ENCODE peak calls at places on chromosomes 4 and X, in six cellular contexts. One of them, this sample, is unnamed.

GRCh38 chr4:7964890-7965662 is 25.4 kb upstream of the AFAP1 start:
- DNase-seq in astrocyte of the cerebellum: no peak
- DNase-seq in transverse colon: no peak
- DNase-seq in hepatocyte: no peak
- DNase-seq in ovary: peak
- DNase-seq in ascending aorta: no peak
- DNase-seq in this sample: peak

GRCh38 chr4:167715176-167715575 is 377.2 kb upstream of the ANXA10 start:
- DNase-seq in astrocyte of the cerebellum: peak
- DNase-seq in transverse colon: no peak
- DNase-seq in hepatocyte: no peak
- DNase-seq in ovary: no peak
- DNase-seq in ascending aorta: no peak
- DNase-seq in this sample: no peak

GRCh38 chr4:167114416-167114971 is 119.8 kb downstream of the SPOCK3 start:
- DNase-seq in astrocyte of the cerebellum: no peak
- DNase-seq in transverse colon: no peak
- DNase-seq in hepatocyte: no peak
- DNase-seq in ovary: no peak
- DNase-seq in ascending aorta: no peak
- DNase-seq in this sample: no peak

GRCh38 chr4:103499094-103499493 is 220.7 kb downstream of the TACR3 start:
- DNase-seq in astrocyte of the cerebellum: no peak
- DNase-seq in transverse colon: no peak
- DNase-seq in hepatocyte: no peak
- DNase-seq in ovary: no peak
- DNase-seq in ascending aorta: no peak
- DNase-seq in this sample: peak

GRCh38 chr4:118373614-118374255 is 20.9 kb upstream of the PRSS12 start:
- DNase-seq in astrocyte of the cerebellum: no peak
- DNase-seq in transverse colon: no peak
- DNase-seq in hepatocyte: no peak
- DNase-seq in ovary: no peak
- DNase-seq in ascending aorta: no peak
- DNase-seq in this sample: no peak

GRCh38 chr4:143234153-143234552 is 49.4 kb downstream of the USP38 start:
- DNase-seq in astrocyte of the cerebellum: no peak
- DNase-seq in transverse colon: no peak
- DNase-seq in hepatocyte: no peak
- DNase-seq in ovary: no peak
- DNase-seq in ascending aorta: no peak
- DNase-seq in this sample: no peak

GRCh38 chr4:24321151-24321550 is 263.2 kb downstream of the DHX15 start:
- DNase-seq in astrocyte of the cerebellum: peak
- DNase-seq in transverse colon: no peak
- DNase-seq in hepatocyte: no peak
- DNase-seq in ovary: no peak
- DNase-seq in ascending aorta: no peak
- DNase-seq in this sample: no peak

GRCh38 chr4:35166437-35166836 is 1077.9 kb downstream of the ARAP2 start:
- DNase-seq in astrocyte of the cerebellum: no peak
- DNase-seq in transverse colon: no peak
- DNase-seq in hepatocyte: no peak
- DNase-seq in ovary: no peak
- DNase-seq in ascending aorta: no peak
- DNase-seq in this sample: no peak

GRCh38 chrX:100625985-100626491 is 10.6 kb downstream of the TSPAN6 start:
- DNase-seq in astrocyte of the cerebellum: peak
- DNase-seq in transverse colon: no peak
- DNase-seq in hepatocyte: no peak
- DNase-seq in ovary: no peak
- DNase-seq in ascending aorta: no peak
- DNase-seq in this sample: peak

GRCh38 chr4:118954246-118954645 is 65.6 kb downstream of the SYNPO2 start:
- DNase-seq in astrocyte of the cerebellum: no peak
- DNase-seq in transverse colon: no peak
- DNase-seq in hepatocyte: no peak
- DNase-seq in ovary: no peak
- DNase-seq in ascending aorta: no peak
- DNase-seq in this sample: peak

GRCh38 chr4:112075129-112075753 is 70.0 kb upstream of the FAM241A start:
- DNase-seq in astrocyte of the cerebellum: peak
- DNase-seq in transverse colon: peak
- DNase-seq in hepatocyte: peak
- DNase-seq in ovary: no peak
- DNase-seq in ascending aorta: no peak
- DNase-seq in this sample: peak

GRCh38 chr4:85823295-85823694 is 348.3 kb downstream of the ARHGAP24 start:
- DNase-seq in astrocyte of the cerebellum: no peak
- DNase-seq in transverse colon: no peak
- DNase-seq in hepatocyte: no peak
- DNase-seq in ovary: no peak
- DNase-seq in ascending aorta: no peak
- DNase-seq in this sample: no peak

GRCh38 chr4:18278244-18278643 is 256.7 kb upstream of the LCORL start:
- DNase-seq in astrocyte of the cerebellum: no peak
- DNase-seq in transverse colon: no peak
- DNase-seq in hepatocyte: no peak
- DNase-seq in ovary: no peak
- DNase-seq in ascending aorta: no peak
- DNase-seq in this sample: no peak

GRCh38 chr4:5158825-5159224 is 107.5 kb downstream of the STK32B start:
- DNase-seq in astrocyte of the cerebellum: no peak
- DNase-seq in transverse colon: no peak
- DNase-seq in hepatocyte: no peak
- DNase-seq in ovary: no peak
- DNase-seq in ascending aorta: no peak
- DNase-seq in this sample: no peak

GRCh38 chrX:41276661-41277506 is 57.1 kb upstream of the DDX3X start:
- DNase-seq in astrocyte of the cerebellum: no peak
- DNase-seq in transverse colon: no peak
- DNase-seq in hepatocyte: no peak
- DNase-seq in ovary: no peak
- DNase-seq in ascending aorta: no peak
- DNase-seq in this sample: no peak

GRCh38 chr4:4182835-4183568 is 43.7 kb downstream of the OTOP1 start:
- DNase-seq in astrocyte of the cerebellum: no peak
- DNase-seq in transverse colon: no peak
- DNase-seq in hepatocyte: peak
- DNase-seq in ovary: no peak
- DNase-seq in ascending aorta: no peak
- DNase-seq in this sample: peak

GRCh38 chrX:123171781-123172180 is 12.3 kb upstream of the GRIA3 start:
- DNase-seq in astrocyte of the cerebellum: no peak
- DNase-seq in transverse colon: no peak
- DNase-seq in hepatocyte: no peak
- DNase-seq in ovary: no peak
- DNase-seq in ascending aorta: no peak
- DNase-seq in this sample: no peak

GRCh38 chr4:41538017-41538733 is at the start of gene LIMCH1:
- DNase-seq in astrocyte of the cerebellum: no peak
- DNase-seq in transverse colon: peak
- DNase-seq in hepatocyte: no peak
- DNase-seq in ovary: peak
- DNase-seq in ascending aorta: peak
- DNase-seq in this sample: no peak

GRCh38 chr4:44415251-44415650 is 33.4 kb downstream of the KCTD8 start:
- DNase-seq in astrocyte of the cerebellum: no peak
- DNase-seq in transverse colon: no peak
- DNase-seq in hepatocyte: no peak
- DNase-seq in ovary: no peak
- DNase-seq in ascending aorta: no peak
- DNase-seq in this sample: no peak

GRCh38 chrX:2715066-2715600 is 24.0 kb downstream of the CD99 start:
- DNase-seq in astrocyte of the cerebellum: no peak
- DNase-seq in transverse colon: no peak
- DNase-seq in hepatocyte: no peak
- DNase-seq in ovary: no peak
- DNase-seq in ascending aorta: no peak
- DNase-seq in this sample: no peak

GRCh38 chr4:121777625-121778024 is 12.7 kb upstream of the SMIM43 start:
- DNase-seq in astrocyte of the cerebellum: no peak
- DNase-seq in transverse colon: no peak
- DNase-seq in hepatocyte: no peak
- DNase-seq in ovary: no peak
- DNase-seq in ascending aorta: no peak
- DNase-seq in this sample: no peak

GRCh38 chrX:72245461-72246089 is 6.7 kb upstream of the ERCC6L start:
- DNase-seq in astrocyte of the cerebellum: peak
- DNase-seq in transverse colon: peak
- DNase-seq in hepatocyte: peak
- DNase-seq in ovary: peak
- DNase-seq in ascending aorta: no peak
- DNase-seq in this sample: peak

GRCh38 chr4:153127773-153128494 is 76.3 kb upstream of the TRIM2 start:
- DNase-seq in astrocyte of the cerebellum: peak
- DNase-seq in transverse colon: peak
- DNase-seq in hepatocyte: peak
- DNase-seq in ovary: peak
- DNase-seq in ascending aorta: no peak
- DNase-seq in this sample: peak

GRCh38 chr4:176587920-176588319 is 204.8 kb downstream of the VEGFC start:
- DNase-seq in astrocyte of the cerebellum: no peak
- DNase-seq in transverse colon: no peak
- DNase-seq in hepatocyte: peak
- DNase-seq in ovary: peak
- DNase-seq in ascending aorta: no peak
- DNase-seq in this sample: peak

GRCh38 chrX:134171661-134172587 is 65.1 kb upstream of the CCDC160 start:
- DNase-seq in astrocyte of the cerebellum: no peak
- DNase-seq in transverse colon: no peak
- DNase-seq in hepatocyte: peak
- DNase-seq in ovary: peak
- DNase-seq in ascending aorta: no peak
- DNase-seq in this sample: no peak

GRCh38 chr4:26085581-26085980 is 171.6 kb downstream of the SMIM20 start:
- DNase-seq in astrocyte of the cerebellum: no peak
- DNase-seq in transverse colon: no peak
- DNase-seq in hepatocyte: no peak
- DNase-seq in ovary: no peak
- DNase-seq in ascending aorta: no peak
- DNase-seq in this sample: no peak

GRCh38 chr4:152516156-152516555 is 19.7 kb downstream of the FBXW7 start:
- DNase-seq in astrocyte of the cerebellum: no peak
- DNase-seq in transverse colon: no peak
- DNase-seq in hepatocyte: no peak
- DNase-seq in ovary: no peak
- DNase-seq in ascending aorta: no peak
- DNase-seq in this sample: no peak

GRCh38 chrX:120251471-120252011 is 929 bp downstream of the ZBTB33 start:
- DNase-seq in astrocyte of the cerebellum: no peak
- DNase-seq in transverse colon: peak
- DNase-seq in hepatocyte: peak
- DNase-seq in ovary: peak
- DNase-seq in ascending aorta: no peak
- DNase-seq in this sample: peak

GRCh38 chr4:117137143-117137542 is 51.8 kb upstream of the TRAM1L1 start:
- DNase-seq in astrocyte of the cerebellum: peak
- DNase-seq in transverse colon: no peak
- DNase-seq in hepatocyte: no peak
- DNase-seq in ovary: no peak
- DNase-seq in ascending aorta: no peak
- DNase-seq in this sample: peak

DNA sequence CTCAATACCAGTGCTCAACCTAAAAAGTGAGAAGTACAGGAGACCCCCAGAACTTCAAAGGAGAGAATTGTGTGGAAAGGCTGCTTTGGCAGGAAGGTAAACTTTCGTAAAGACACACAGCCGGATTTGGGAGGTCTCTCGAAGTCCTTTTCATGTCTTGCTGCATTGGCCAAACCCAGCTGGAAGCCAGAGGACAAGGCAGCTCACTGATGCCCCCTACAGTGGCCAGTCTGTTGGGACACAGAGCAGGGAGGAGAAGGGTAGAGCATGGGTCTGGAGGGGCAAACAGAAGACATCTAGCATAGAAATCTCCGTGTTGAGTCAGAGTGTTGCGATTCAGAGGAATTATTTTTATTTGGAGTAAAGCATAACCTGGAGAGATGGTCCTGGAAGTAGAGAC is 198.9 kb downstream of the ANK2 start:
- DNase-seq in astrocyte of the cerebellum: no peak
- DNase-seq in transverse colon: no peak
- DNase-seq in hepatocyte: no peak
- DNase-seq in ovary: peak
- DNase-seq in ascending aorta: no peak
- DNase-seq in this sample: peak
- TF ChIP-seq CTCF in astrocyte of the cerebellum: no peak
- TF ChIP-seq CTCF in transverse colon: no peak
- TF ChIP-seq CTCF in hepatocyte: no peak
- TF ChIP-seq CTCF in ovary: no peak
- TF ChIP-seq CTCF in ascending aorta: no peak
- TF ChIP-seq CTCF in this sample: peak

DNA sequence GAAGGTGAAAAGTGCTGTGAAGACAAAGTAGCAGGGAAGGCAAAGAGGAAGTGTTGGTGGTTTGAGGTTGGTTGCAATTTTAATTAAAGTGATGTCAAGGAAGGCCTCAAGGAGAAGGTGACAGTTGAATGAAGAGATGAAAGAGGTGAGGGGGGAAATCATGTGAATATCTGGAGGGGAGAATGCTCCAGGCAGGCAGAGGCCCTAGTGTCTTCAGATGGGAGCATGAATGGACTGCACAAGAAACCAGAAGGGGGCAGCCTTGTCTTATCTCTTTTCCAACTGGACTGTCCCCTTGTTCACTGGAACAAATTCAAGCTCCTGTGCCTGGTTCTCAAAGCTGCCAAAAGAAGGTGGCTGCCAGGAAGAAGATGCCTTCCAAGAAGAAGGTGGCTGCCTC is 68.4 kb downstream of the MAOB start:
- DNase-seq in astrocyte of the cerebellum: no peak
- DNase-seq in transverse colon: no peak
- DNase-seq in hepatocyte: no peak
- DNase-seq in ovary: peak
- DNase-seq in ascending aorta: no peak
- DNase-seq in this sample: peak
- TF ChIP-seq CTCF in astrocyte of the cerebellum: peak
- TF ChIP-seq CTCF in transverse colon: no peak
- TF ChIP-seq CTCF in hepatocyte: no peak
- TF ChIP-seq CTCF in ovary: no peak
- TF ChIP-seq CTCF in ascending aorta: no peak
- TF ChIP-seq CTCF in this sample: peak

GRCh38 chr4:137823007-137823406 is 290.7 kb upstream of the PCDH18 start:
- DNase-seq in astrocyte of the cerebellum: no peak
- DNase-seq in transverse colon: no peak
- DNase-seq in hepatocyte: no peak
- DNase-seq in ovary: no peak
- DNase-seq in ascending aorta: no peak
- DNase-seq in this sample: no peak

GRCh38 chr4:137825505-137825904 is 293.2 kb upstream of the PCDH18 start:
- DNase-seq in astrocyte of the cerebellum: no peak
- DNase-seq in transverse colon: no peak
- DNase-seq in hepatocyte: no peak
- DNase-seq in ovary: no peak
- DNase-seq in ascending aorta: no peak
- DNase-seq in this sample: no peak

GRCh38 chr4:137819964-137820383 is 287.7 kb upstream of the PCDH18 start:
- DNase-seq in astrocyte of the cerebellum: peak
- DNase-seq in transverse colon: no peak
- DNase-seq in hepatocyte: peak
- DNase-seq in ovary: no peak
- DNase-seq in ascending aorta: no peak
- DNase-seq in this sample: peak
- TF ChIP-seq CTCF in astrocyte of the cerebellum: peak
- TF ChIP-seq CTCF in transverse colon: peak
- TF ChIP-seq CTCF in hepatocyte: peak
- TF ChIP-seq CTCF in ovary: no peak
- TF ChIP-seq CTCF in ascending aorta: no peak
- TF ChIP-seq CTCF in this sample: peak

GRCh38 chrX:13396887-13397286 is 77.0 kb upstream of the ATXN3L start:
- DNase-seq in astrocyte of the cerebellum: no peak
- DNase-seq in transverse colon: no peak
- DNase-seq in hepatocyte: no peak
- DNase-seq in ovary: no peak
- DNase-seq in ascending aorta: no peak
- DNase-seq in this sample: no peak
- TF ChIP-seq CTCF in astrocyte of the cerebellum: no peak
- TF ChIP-seq CTCF in transverse colon: no peak
- TF ChIP-seq CTCF in hepatocyte: no peak
- TF ChIP-seq CTCF in ovary: no peak
- TF ChIP-seq CTCF in ascending aorta: no peak
- TF ChIP-seq CTCF in this sample: no peak